ENCODE peak calls at places on chromosome 6, in five cellular contexts. A, C, T, R and D are unnamed samples.

GRCh38 chr6:125986956-125987617 is 747 bp downstream of the TRMT11 start:
- DNase-seq in A (no peak), C (no peak), T (no peak), R (no peak), D (no peak)

GRCh38 chr6:17394192-17394611 is 807 bp downstream of the CAP2 start:
- DNase-seq in A (peak; percentile 22), C (peak; percentile 55), T (no peak), R (peak; percentile 70), D (peak; percentile 58)

GRCh38 chr6:166904101-166904746 is 52.1 kb downstream of the RNASET2 start:
- DNase-seq in A (no peak), C (no peak), T (no peak), R (no peak), D (no peak)

GRCh38 chr6:85677243-85677956 is 34.7 kb upstream of the SYNCRIP start:
- DNase-seq in A (no peak), C (peak; percentile 58), T (no peak), R (no peak), D (no peak)

GRCh38 chr6:37279366-37280134 is 21.6 kb upstream of the TMEM217 start:
- DNase-seq in A (no peak), C (peak; percentile 73), T (no peak), R (no peak), D (peak; percentile 76)

GRCh38 chr6:139485742-139486475 is 111.5 kb upstream of the CITED2 start:
- DNase-seq in A (no peak), C (no peak), T (no peak), R (peak; percentile 50), D (no peak)

GRCh38 chr6:150865043-150865405 is 478 bp upstream of the MTHFD1L start:
- DNase-seq in A (no peak), C (peak; percentile 43), T (no peak), R (no peak), D (no peak)

GRCh38 chr6:9921366-9921765 is 493.5 kb downstream of the TFAP2A start:
- DNase-seq in A (no peak), C (no peak), T (no peak), R (no peak), D (no peak)

GRCh38 chr6:116352515-116353471 is 18.0 kb upstream of the DSE start:
- DNase-seq in A (no peak), C (peak; percentile 71), T (no peak), R (no peak), D (no peak)